ENCODE peak calls at places on chromosome 16, in seven cellular contexts. Z is fibroblast of lung; H is stimulated activated CD8-positive, alpha-beta memory T cell treated with anti-CD3 and anti-CD28 coated beads, Interleukin-4, amount 100 ng/mL, for 4 hours; N is tibial nerve; I is stimulated activated CD4-positive, alpha-beta T cell treated with anti-CD3 and anti-CD28 coated beads, Interleukin-4, amount 100 ng/mL, for 24 hours; W is Daoy; L is CD8-positive, alpha-beta T cell. Q is an unnamed sample.

GRCh38 chr16:88316151-88316550 is 66.6 kb upstream of the ZNF469 start:
- DNase-seq in Z (no peak), H (no peak), N (no peak), I (no peak), W (no peak), L (no peak), Q (no peak)

GRCh38 chr16:59210955-59211541 is 476.9 kb upstream of the GOT2 start:
- DNase-seq in Z (peak), H (no peak), N (peak), I (no peak), W (no peak), L (no peak), Q (no peak)

GRCh38 chr16:88922114-88922825 is 54.7 kb downstream of the CBFA2T3 start:
- DNase-seq in Z (peak), H (no peak), N (peak), I (no peak), W (peak), L (no peak), Q (no peak)

GRCh38 chr16:56202036-56202435 is 10.7 kb downstream of the GNAO1 start:
- DNase-seq in Z (no peak), H (no peak), N (no peak), I (peak), W (peak), L (peak), Q (no peak)

GRCh38 chr16:22300427-22301071 is 3.3 kb downstream of the POLR3E start:
- DNase-seq in Z (peak), H (no peak), N (peak), I (peak), W (peak), L (no peak), Q (no peak)

GRCh38 chr16:70417661-70418060 is 21.2 kb downstream of the ST3GAL2 start:
- DNase-seq in Z (no peak), H (no peak), N (no peak), I (no peak), W (no peak), L (no peak), Q (no peak)

GRCh38 chr16:11639925-11640899 is 28.0 kb upstream of the SNN start:
- DNase-seq in Z (peak), H (no peak), N (peak), I (no peak), W (peak), L (no peak), Q (peak)

GRCh38 chr16:22161999-22162657 is at the start of gene SDR42E2:
- DNase-seq in Z (no peak), H (no peak), N (no peak), I (peak), W (no peak), L (peak), Q (no peak)

GRCh38 chr16:8677481-8677880 is 3.1 kb downstream of the ABAT start:
- DNase-seq in Z (no peak), H (no peak), N (no peak), I (no peak), W (peak), L (no peak), Q (no peak)

GRCh38 chr16:22296225-22297113 is 740 bp upstream of the POLR3E start:
- DNase-seq in Z (peak), H (no peak), N (no peak), I (no peak), W (no peak), L (no peak), Q (no peak)

GRCh38 chr16:86868746-86869145 is 290.4 kb downstream of the FOXL1 start:
- DNase-seq in Z (no peak), H (no peak), N (no peak), I (no peak), W (no peak), L (no peak), Q (no peak)

GRCh38 chr16:14307623-14308356 is 236.7 kb downstream of the MRTFB start:
- DNase-seq in Z (no peak), H (no peak), N (no peak), I (no peak), W (peak), L (no peak), Q (no peak)

GRCh38 chr16:72561-73537 is at the start of gene RHBDF1:
- DNase-seq in Z (peak), H (no peak), N (no peak), I (no peak), W (peak), L (no peak), Q (no peak)

GRCh38 chr16:85662036-85662812 is 26.5 kb downstream of the GINS2 start:
- DNase-seq in Z (no peak), H (no peak), N (no peak), I (no peak), W (no peak), L (no peak), Q (no peak)